ENCODE peak calls at places on chromosomes 5 and 9, in six cellular contexts. F is BE2C, A is heart left ventricle, T is transverse colon, H is right lobe of liver, S is lower leg skin. G is an unnamed sample.

GRCh38 chr9:109520475-109521132 is 22.5 kb upstream of the PTPN3 start:
- DNase-seq in F (peak; percentile 59), A (peak; percentile 39), T (peak; percentile 71), H (no peak), S (peak; percentile 88), G (peak; percentile 74)

GRCh38 chr5:76952795-76953536 is at the start of gene CRHBP:
- DNase-seq in F (no peak), A (no peak), T (no peak), H (no peak), S (no peak), G (no peak)

GRCh38 chr5:63125862-63126261 is 547.2 kb downstream of the LRRC70 start:
- DNase-seq in F (no peak), A (no peak), T (no peak), H (no peak), S (no peak), G (no peak)

GRCh38 chr9:127182901-127183746 is 60.7 kb upstream of the ANGPTL2 start:
- DNase-seq in F (no peak), A (no peak), T (no peak), H (no peak), S (peak; percentile 82), G (no peak)

GRCh38 chr9:127983847-127984289 is 3.1 kb upstream of the EEIG1 start:
- DNase-seq in F (no peak), A (no peak), T (no peak), H (no peak), S (no peak), G (peak; percentile 8)

GRCh38 chr5:17439956-17440355 is 58.1 kb upstream of the TAF11L2 start:
- DNase-seq in F (no peak), A (no peak), T (no peak), H (no peak), S (no peak), G (no peak)

GRCh38 chr5:54902817-54903473 is 82.4 kb downstream of the ESM1 start:
- DNase-seq in F (no peak), A (no peak), T (peak; percentile 28), H (no peak), S (no peak), G (no peak)

GRCh38 chr9:98085058-98085457 is 28.5 kb downstream of the NANS start:
- DNase-seq in F (no peak), A (no peak), T (peak; percentile 7), H (no peak), S (no peak), G (no peak)

GRCh38 chr5:76811214-76811613 is 7.6 kb upstream of the F2RL1 start:
- DNase-seq in F (no peak), A (no peak), T (no peak), H (no peak), S (no peak), G (peak; percentile 88)

GRCh38 chr5:141811287-141812155 is 66.7 kb downstream of the PCDH1 start:
- DNase-seq in F (peak; percentile 91), A (no peak), T (no peak), H (no peak), S (no peak), G (peak; percentile 84)

GRCh38 chr9:99878651-99879050 is 27.8 kb upstream of the STX17 start:
- DNase-seq in F (no peak), A (no peak), T (no peak), H (no peak), S (no peak), G (no peak)

GRCh38 chr5:179901915-179902762 is 5.6 kb downstream of the TBC1D9B start:
- DNase-seq in F (peak; percentile 68), A (no peak), T (no peak), H (no peak), S (no peak), G (peak; percentile 51)

GRCh38 chr9:131885144-131885609 is 145.3 kb upstream of the RAPGEF1 start:
- DNase-seq in F (peak; percentile 87), A (no peak), T (no peak), H (no peak), S (no peak), G (peak; percentile 44)

GRCh38 chr9:136016882-136017812 is 56.0 kb upstream of the UBAC1 start:
- DNase-seq in F (peak; percentile 22), A (peak; percentile 19), T (peak; percentile 3), H (peak; percentile 17), S (peak; percentile 70), G (peak; percentile 66)

GRCh38 chr9:98807811-98808195 is 333 bp downstream of the GALNT12 start:
- DNase-seq in F (no peak), A (no peak), T (peak; percentile 50), H (no peak), S (peak; percentile 83), G (peak; percentile 91)

GRCh38 chr5:9776525-9776924 is 146.4 kb upstream of the TAS2R1 start:
- DNase-seq in F (no peak), A (no peak), T (no peak), H (no peak), S (no peak), G (no peak)

GRCh38 chr5:33306758-33307157 is 134.0 kb upstream of the TARS1 start:
- DNase-seq in F (no peak), A (no peak), T (no peak), H (no peak), S (no peak), G (peak; percentile 39)

GRCh38 chr9:83041771-83042170 is 21.2 kb downstream of the RASEF start:
- DNase-seq in F (no peak), A (no peak), T (no peak), H (no peak), S (no peak), G (no peak)

GRCh38 chr5:170681013-170681433 is 102.5 kb upstream of the GABRP start:
- DNase-seq in F (peak; percentile 17), A (peak; percentile 27), T (no peak), H (peak; percentile 29), S (no peak), G (peak; percentile 42)

GRCh38 chr9:125929846-125930245 is 182.7 kb downstream of the PBX3 start:
- DNase-seq in F (no peak), A (no peak), T (no peak), H (no peak), S (no peak), G (no peak)

GRCh38 chr5:154901276-154901675 is 36.7 kb downstream of the GEMIN5 start:
- DNase-seq in F (no peak), A (no peak), T (no peak), H (no peak), S (no peak), G (no peak)

DNA sequence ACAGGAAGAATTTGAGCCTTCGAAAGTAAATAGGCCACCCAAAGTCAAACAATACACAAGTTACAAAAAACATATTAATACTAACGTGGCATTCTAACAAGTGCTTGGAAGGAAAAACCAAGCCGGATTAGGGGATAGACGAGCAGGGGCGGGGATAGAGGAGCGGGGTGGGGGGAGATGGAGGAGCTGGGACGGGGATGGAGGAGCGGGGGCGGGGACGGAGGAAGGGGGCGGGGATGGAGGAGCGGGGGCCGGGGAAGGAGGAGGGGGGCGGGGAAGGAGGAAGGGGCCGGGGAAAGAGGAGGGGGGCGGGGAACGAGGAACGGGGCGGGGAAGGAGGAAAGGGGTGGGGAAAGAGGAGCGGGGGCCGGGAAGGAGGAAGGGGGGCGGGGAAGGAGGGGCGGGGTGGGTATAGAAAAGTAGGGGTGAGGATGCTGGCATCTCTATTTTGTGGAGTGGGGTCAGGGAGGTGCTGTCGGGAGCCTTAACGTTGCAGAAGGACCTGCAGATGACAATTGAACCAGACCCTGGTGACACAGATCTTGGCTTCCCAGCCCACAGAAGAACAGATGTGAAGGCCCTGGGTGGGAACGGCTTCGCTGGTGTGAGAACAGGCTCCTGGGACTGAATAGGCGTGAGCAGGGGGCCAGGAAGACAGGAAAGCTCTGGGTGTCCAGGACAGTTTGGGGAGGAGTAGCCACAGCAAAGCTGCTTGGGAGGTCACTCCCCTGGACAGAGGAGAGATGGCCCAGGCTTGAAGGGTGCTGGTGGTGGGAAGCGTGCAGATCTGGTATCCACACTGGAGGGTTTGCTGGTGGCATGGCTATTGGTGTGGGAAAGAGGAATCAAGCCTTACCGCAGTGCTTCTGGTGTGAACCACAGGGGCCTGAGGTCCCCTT is 233.3 kb upstream of the DAP start:
- DNase-seq in F (no peak), A (no peak), T (no peak), H (no peak), S (no peak), G (peak; percentile 58)
- H3K4me3 ChIP-seq in F (no peak overlapping the region), A (no peak overlapping the region), T (no peak overlapping the region), H (no peak overlapping the region), S (no peak overlapping the region), G (no peak overlapping the region)

GRCh38 chr5:119329701-119330100 is 26.1 kb upstream of the TNFAIP8 start:
- DNase-seq in F (no peak), A (no peak), T (no peak), H (no peak), S (no peak), G (no peak)
- H3K4me3 ChIP-seq in F (no peak overlapping the region), A (no peak overlapping the region), T (no peak overlapping the region), H (no peak overlapping the region), S (no peak overlapping the region), G (no peak overlapping the region)

GRCh38 chr5:5710471-5710870 is 288.0 kb downstream of the ICE1 start:
- DNase-seq in F (peak; percentile 93), A (no peak), T (no peak), H (no peak), S (no peak), G (peak; percentile 5)
- H3K4me3 ChIP-seq in F (peak overlapping the region; percentile 31), A (no peak overlapping the region), T (no peak overlapping the region), H (no peak overlapping the region), S (no peak overlapping the region), G (no peak overlapping the region)

DNA sequence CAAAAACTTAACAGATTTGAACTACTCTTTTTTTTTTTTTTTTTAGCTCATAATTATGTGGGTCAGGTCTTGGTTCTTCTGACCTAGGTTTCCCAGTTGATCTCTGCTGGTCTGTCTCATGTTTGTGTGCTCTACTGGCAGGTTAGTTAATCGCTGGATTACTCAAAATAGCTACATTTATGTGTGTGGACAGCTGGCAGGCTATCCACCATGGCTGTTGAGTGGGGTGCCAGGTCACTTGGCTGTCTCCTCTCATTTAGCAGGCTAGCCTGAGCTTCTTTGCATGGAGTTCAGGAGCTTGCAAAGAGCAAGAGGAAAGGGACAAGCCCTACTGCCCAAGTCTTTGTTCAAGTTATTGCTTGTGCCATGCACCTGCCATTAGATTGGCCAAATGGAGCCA is 9.3 kb downstream of the ADCY2 start:
- DNase-seq in F (no peak), A (no peak), T (no peak), H (no peak), S (no peak), G (no peak)
- H3K4me3 ChIP-seq in F (no peak overlapping the region), A (no peak overlapping the region), T (no peak overlapping the region), H (no peak overlapping the region), S (no peak overlapping the region), G (no peak overlapping the region)